ENCODE peak calls at places on chromosome 22, in nine cellular contexts. W is skeletal muscle cell, L is endothelial cell of umbilical vein, I is GM23248, Z is tibial nerve, R is LNCaP clone FGC, X is AG04450, P is brain microvascular endothelial cell, D is OCI-LY7. N is an unnamed sample.

GRCh38 chr22:47310601-47311000 is 548.2 kb downstream of the TBC1D22A start:
- DNase-seq in I (peak), R (no peak), L (no peak), P (no peak), D (no peak), Z (no peak), W (no peak), X (no peak), N (peak)

GRCh38 chr22:17990167-17990566 is 34.2 kb downstream of the MICAL3 start:
- DNase-seq in R (no peak), P (peak), X (no peak), Z (no peak), D (no peak), I (no peak), W (no peak), L (no peak), N (no peak)

GRCh38 chr22:50305658-50306566 is 1.5 kb downstream of the PLXNB2 start:
- DNase-seq in X (peak), L (peak), D (no peak), P (peak), R (peak), W (peak), I (peak), Z (peak), N (peak)

GRCh38 chr22:43592470-43592869 is 180.7 kb downstream of the MPPED1 start:
- DNase-seq in Z (no peak), L (no peak), I (no peak), R (no peak), P (no peak), W (no peak), D (no peak), X (no peak), N (peak)

GRCh38 chr22:32700186-32700882 is 101.2 kb upstream of the TIMP3 start:
- DNase-seq in P (no peak), W (no peak), L (no peak), Z (no peak), D (no peak), X (no peak), I (peak), R (no peak), N (peak)

GRCh38 chr22:33526434-33527107 is 393.7 kb downstream of the LARGE1 start:
- DNase-seq in Z (no peak), I (no peak), P (no peak), D (no peak), X (no peak), R (no peak), L (no peak), W (no peak), N (no peak)

GRCh38 chr22:25177226-25177625 is 22.4 kb upstream of the CRYBB3 start:
- DNase-seq in X (no peak), L (no peak), W (no peak), D (no peak), P (no peak), R (no peak), Z (no peak), I (no peak), N (no peak)

GRCh38 chr22:43921361-43921760 is 2.2 kb upstream of the PNPLA3 start:
- DNase-seq in D (no peak), L (no peak), Z (no peak), P (peak), X (no peak), R (no peak), I (peak), W (peak), N (peak)

GRCh38 chr22:29268511-29269229 is 602 bp downstream of the EWSR1 start:
- DNase-seq in X (peak), R (no peak), I (peak), W (peak), P (peak), D (peak), Z (no peak), L (peak), N (peak)

GRCh38 chr22:41831383-41831782 is 1.5 kb upstream of the SREBF2 start:
- DNase-seq in R (no peak), P (no peak), W (no peak), I (peak), Z (no peak), L (peak), X (no peak), D (peak), N (peak)

GRCh38 chr22:37485006-37485713 is 1.0 kb downstream of the MFNG start:
- DNase-seq in Z (no peak), D (peak), R (no peak), X (no peak), L (peak), P (no peak), W (no peak), I (no peak), N (no peak)

GRCh38 chr22:37483050-37483449 is 3.1 kb downstream of the MFNG start:
- DNase-seq in Z (no peak), I (no peak), P (no peak), W (no peak), D (no peak), X (no peak), R (no peak), L (no peak), N (no peak)

GRCh38 chr22:37483594-37484114 is 2.5 kb downstream of the MFNG start:
- DNase-seq in R (no peak), I (peak), Z (no peak), L (peak), P (no peak), D (no peak), W (no peak), X (no peak), N (peak)

GRCh38 chr22:37485714-37486223 is 415 bp downstream of the MFNG start:
- DNase-seq in I (no peak), L (peak), W (no peak), P (no peak), R (no peak), X (no peak), D (peak), Z (no peak), N (no peak)

GRCh38 chr22:37484115-37485005 is 1.8 kb downstream of the MFNG start:
- DNase-seq in L (peak), W (no peak), Z (peak), X (no peak), P (no peak), D (peak), I (no peak), R (no peak), N (no peak)
- H3K4me3 ChIP-seq in L (peak), W (no peak), Z (no peak), X (no peak), P (no peak), D (peak), I (no peak), R (no peak), N (no peak)

GRCh38 chr22:30607939-30608338 is 965 bp downstream of the TCN2 start:
- DNase-seq in Z (no peak), X (no peak), W (no peak), L (no peak), P (no peak), D (no peak), I (peak), R (no peak), N (no peak)

GRCh38 chr22:30604723-30605122 is 2.3 kb upstream of the TCN2 start:
- DNase-seq in I (no peak), D (no peak), X (no peak), R (no peak), Z (no peak), L (no peak), W (no peak), P (no peak), N (no peak)

GRCh38 chr22:30606455-30607299 is at the start of gene TCN2:
- DNase-seq in Z (peak), R (no peak), X (no peak), I (peak), P (peak), W (peak), D (no peak), L (peak), N (peak)

GRCh38 chr22:30607300-30607930 is 441 bp downstream of the TCN2 start:
- DNase-seq in X (no peak), Z (no peak), P (no peak), R (no peak), I (no peak), W (no peak), L (no peak), D (no peak), N (no peak)

GRCh38 chr22:30605449-30606110 is 1.4 kb upstream of the TCN2 start:
- DNase-seq in Z (no peak), D (peak), P (peak), R (no peak), I (peak), L (peak), X (no peak), W (no peak), N (peak)
- H3K4me3 ChIP-seq in Z (peak), D (peak), P (peak), R (no peak), I (peak), L (peak), X (no peak), W (peak), N (no peak)

DNA sequence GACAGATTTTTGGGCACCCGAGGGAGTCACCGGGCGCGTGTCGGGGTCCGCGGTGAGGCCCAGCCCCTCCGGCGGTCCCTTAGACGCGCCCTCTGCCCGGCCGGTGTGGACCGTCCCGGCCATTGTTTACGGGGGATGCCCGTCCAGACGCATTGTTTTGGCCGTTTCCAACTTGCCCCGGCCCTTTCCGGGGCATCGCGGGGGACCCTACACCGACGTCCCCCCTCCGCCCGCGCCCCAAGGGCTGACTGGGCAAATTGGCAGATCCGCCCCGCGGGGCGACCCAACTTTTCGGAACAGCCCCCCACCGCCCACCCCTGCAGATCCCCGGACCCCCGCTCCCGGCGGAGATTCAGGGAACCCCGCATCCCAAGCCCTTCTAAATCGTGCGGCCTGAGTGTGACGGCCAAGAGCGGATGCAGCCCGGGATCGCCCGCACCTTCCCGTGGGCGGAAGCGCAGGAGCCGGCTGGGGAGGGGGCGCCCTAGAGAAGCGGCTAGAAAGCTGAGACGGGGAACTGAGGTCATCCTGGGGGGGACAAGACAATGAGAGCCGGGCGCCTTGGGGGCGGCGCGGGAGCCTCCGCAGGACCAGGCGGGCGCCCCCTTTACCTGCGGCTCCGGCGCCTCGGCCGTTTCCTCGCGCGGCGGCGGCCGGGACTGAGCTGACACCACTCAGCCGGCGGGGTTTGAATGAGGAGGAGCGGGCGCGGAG is 17.1 kb upstream of the CCT8L2 start:
- DNase-seq in P (no peak), D (no peak), R (no peak), Z (no peak), X (no peak), W (no peak), L (no peak), I (no peak), N (no peak)
- H3K4me3 ChIP-seq in P (no peak), D (no peak), R (no peak), Z (no peak), X (no peak), W (no peak), L (peak), I (no peak), N (peak)

DNA sequence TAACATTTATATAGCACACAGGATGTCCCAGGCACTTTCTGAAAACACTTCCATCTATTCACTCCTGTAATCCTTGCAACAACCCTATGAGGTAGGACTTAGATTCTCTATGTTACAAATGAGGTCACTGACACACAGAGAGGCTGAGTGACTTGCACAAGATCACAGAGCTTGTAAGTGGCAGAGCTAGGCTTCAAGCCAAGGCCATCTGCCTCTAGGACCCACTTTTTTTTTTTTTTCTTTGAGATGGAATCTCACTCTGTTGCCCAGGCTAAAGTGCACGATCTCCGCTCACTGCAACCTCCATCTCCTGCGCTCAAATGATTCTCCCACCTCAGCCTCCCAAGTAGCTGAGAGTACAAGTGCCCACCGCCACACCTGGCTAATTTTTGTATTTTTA is 18.4 kb upstream of the MYH9 start:
- DNase-seq in X (no peak), I (peak), P (no peak), L (no peak), W (no peak), D (no peak), Z (no peak), R (no peak), N (no peak)
- H3K4me3 ChIP-seq in X (no peak), I (no peak), P (no peak), L (no peak), W (no peak), D (peak), Z (no peak), R (no peak), N (no peak)

DNA sequence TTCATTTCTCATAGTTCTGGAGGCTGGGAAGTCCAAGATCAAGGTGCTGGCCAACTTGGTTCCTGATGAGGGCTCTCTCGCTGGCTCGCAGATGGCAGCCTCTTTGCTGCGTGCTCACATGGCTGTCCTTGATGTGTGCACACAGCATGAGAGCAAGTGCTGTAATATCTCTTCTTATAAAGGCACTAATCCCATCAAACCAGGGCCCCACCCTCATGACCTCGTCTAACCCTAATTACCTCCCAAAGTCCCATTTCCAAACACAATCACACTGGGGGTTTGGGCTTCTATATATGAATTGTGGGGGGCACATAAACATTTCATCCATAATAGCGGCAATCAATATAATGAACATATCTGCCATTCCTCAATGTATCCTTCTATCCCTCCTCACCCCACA is 1062.1 kb downstream of the BRD1 start:
- DNase-seq in Z (peak), W (no peak), L (no peak), X (no peak), I (no peak), R (no peak), P (no peak), D (no peak), N (no peak)
- H3K4me3 ChIP-seq in Z (no peak), W (no peak), L (no peak), X (no peak), I (no peak), R (no peak), P (no peak), D (no peak), N (no peak)